ENCODE peak calls at places on chromosomes 4 and X, in four cellular contexts. V is K562, L is GM12878, A is H1. X is an unnamed sample.

GRCh38 chr4:108849611-108850406 is 87.0 kb upstream of the ETNPPL start:
- DNase-seq in V (no peak), L (peak), A (no peak), X (no peak)

GRCh38 chr4:140018931-140019618 is 134.9 kb downstream of the MAML3 start:
- DNase-seq in V (no peak), L (no peak), A (no peak), X (peak)

GRCh38 chrX:150219374-150220185 is 143.5 kb upstream of the MAMLD1 start:
- DNase-seq in V (no peak), L (no peak), A (peak), X (no peak)

GRCh38 chr4:128061566-128062536 is 739 bp downstream of the LARP1B start:
- DNase-seq in V (peak), L (no peak), A (peak), X (peak)

GRCh38 chrX:115251458-115252233 is 17.8 kb upstream of the LRCH2 start:
- DNase-seq in V (no peak), L (no peak), A (no peak), X (no peak)

GRCh38 chr4:2793920-2794706 is 1.2 kb downstream of the SH3BP2 start:
- DNase-seq in V (no peak), L (no peak), A (no peak), X (no peak)

GRCh38 chr4:86376850-86377249 is 17.0 kb upstream of the MAPK10 start:
- DNase-seq in V (no peak), L (no peak), A (no peak), X (no peak)

GRCh38 chr4:101967697-101968346 is 177.3 kb downstream of the BANK1 start:
- DNase-seq in V (no peak), L (no peak), A (no peak), X (no peak)

GRCh38 chrX:18810416-18810815 is 103.0 kb downstream of the PPEF1 start:
- DNase-seq in V (no peak), L (no peak), A (no peak), X (no peak)

GRCh38 chr4:54913751-54914526 is 211.5 kb downstream of the KDR start:
- DNase-seq in V (no peak), L (no peak), A (no peak), X (no peak)

GRCh38 chr4:7725951-7726350 is 213.7 kb downstream of the AFAP1 start:
- DNase-seq in V (no peak), L (no peak), A (no peak), X (no peak)

GRCh38 chr4:6753103-6753560 is 29.4 kb upstream of the KIAA0232 start:
- DNase-seq in V (peak), L (no peak), A (no peak), X (no peak)

GRCh38 chrX:283115-283845 is 2.1 kb downstream of the PLCXD1 start:
- DNase-seq in V (peak), L (peak), A (peak), X (peak)

GRCh38 chr4:61373901-61374611 is 173.9 kb downstream of the ADGRL3 start:
- DNase-seq in V (no peak), L (no peak), A (no peak), X (no peak)
- TF ChIP-seq EGR1 in V (no peak), L (no peak), A (no peak), X (no peak)

DNA sequence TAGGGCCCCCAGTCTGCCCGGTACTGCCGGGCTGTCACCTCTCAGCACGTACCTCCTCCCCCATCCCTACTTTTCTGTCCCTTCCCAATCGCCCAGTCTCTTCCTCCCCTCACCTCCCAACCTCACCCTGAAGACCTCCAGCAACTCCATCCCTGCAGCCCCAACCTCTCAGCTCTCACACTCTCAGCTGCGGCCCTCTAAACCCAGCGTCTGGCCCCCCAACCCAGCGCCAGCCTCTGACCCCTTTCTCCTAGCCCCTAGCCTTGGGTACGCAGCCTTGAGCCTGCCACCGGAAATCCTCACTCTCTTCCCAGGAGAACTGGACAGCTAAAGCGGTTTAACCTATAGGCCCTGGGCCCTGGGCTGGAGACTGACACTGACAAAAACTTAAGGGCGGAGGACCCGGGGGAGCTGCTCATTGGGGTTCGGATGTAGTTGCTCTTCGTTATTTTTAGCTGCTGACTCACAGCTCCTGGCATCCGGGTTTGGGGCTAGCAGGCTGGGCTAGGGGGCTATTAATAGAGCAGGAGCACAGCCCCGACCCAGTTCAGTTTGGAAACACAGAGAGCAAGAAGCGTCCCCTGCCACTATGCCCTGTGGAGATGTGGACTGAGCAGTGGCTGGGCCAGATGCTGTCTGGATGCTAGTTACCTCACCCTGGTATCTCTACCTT is 9.6 kb upstream of the DLG3 start:
- DNase-seq in V (no peak), L (no peak), A (no peak), X (no peak)
- TF ChIP-seq JUND in V (no peak), L (no peak), A (no peak), X (no peak)

DNA sequence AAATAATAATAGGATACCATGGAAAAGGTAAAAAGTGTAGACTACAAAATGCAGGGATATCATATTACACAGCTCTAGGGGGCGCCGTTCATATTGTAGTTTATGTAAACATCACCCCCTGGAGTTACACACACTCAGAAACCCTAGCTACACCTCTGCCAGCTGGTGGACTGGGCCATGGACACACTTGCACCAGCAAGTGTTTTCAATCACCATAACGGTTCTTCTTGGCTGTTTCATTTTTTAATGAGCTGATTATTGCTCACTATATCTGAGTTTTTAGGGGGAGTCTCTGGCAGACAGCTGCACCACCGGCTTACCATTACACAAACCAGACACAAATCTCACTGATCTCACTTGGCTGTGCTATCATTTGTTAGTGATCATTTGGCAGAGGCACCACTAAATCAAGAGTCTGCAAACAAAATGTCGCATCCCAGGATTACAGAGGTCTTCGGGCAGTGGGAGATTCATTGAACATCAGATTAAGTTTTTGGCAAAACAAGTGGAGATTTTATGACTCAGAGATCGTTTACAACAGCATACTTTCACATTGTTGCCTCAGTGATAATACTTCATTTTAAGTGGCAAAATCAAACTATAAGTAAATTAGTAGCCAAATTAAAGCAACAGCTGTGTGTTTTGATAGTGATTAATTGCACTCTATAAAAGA is 185.7 kb downstream of the UNC5C start:
- DNase-seq in V (peak), L (no peak), A (peak), X (peak)
- H2AFZ ChIP-seq in V (peak), L (no peak), A (no peak), X (peak)

GRCh38 chrX:53606456-53606855 is 80.1 kb downstream of the HUWE1 start:
- DNase-seq in V (no peak), L (no peak), A (no peak), X (no peak)
- TF ChIP-seq EGR1 in V (no peak), L (no peak), A (no peak), X (no peak)

DNA sequence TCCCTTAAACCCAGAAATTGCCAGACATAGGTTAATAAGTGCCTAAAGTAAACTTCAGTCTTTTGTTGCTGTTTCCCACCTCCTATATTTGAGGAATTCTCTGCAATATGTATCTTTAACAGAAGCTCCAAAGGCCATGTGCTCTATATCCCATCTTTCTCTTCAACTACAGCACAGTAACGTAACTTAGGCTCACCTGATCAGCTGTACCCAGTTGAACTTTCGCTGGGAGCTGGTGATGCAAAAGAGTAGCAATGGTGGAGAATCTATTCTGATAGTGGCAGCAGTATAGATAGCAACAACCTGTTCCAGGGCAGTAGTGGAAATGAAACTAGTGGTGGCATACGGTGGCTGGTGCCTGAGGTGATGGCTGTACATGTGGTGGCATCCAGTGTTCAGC is 33.2 kb upstream of the YTHDC1 start:
- DNase-seq in V (no peak), L (no peak), A (no peak), X (no peak)
- TF ChIP-seq JUND in V (no peak), L (no peak), A (no peak), X (no peak)

GRCh38 chr4:42710761-42711160 is 53.9 kb upstream of the ATP8A1 start:
- DNase-seq in V (no peak), L (no peak), A (no peak), X (no peak)

GRCh38 chr4:42709392-42710065 is 52.6 kb upstream of the ATP8A1 start:
- DNase-seq in V (no peak), L (no peak), A (no peak), X (no peak)

GRCh38 chr4:42710329-42710728 is 53.4 kb upstream of the ATP8A1 start:
- DNase-seq in V (no peak), L (no peak), A (no peak), X (no peak)

GRCh38 chr4:42706086-42706485 is 49.2 kb upstream of the ATP8A1 start:
- DNase-seq in V (no peak), L (no peak), A (no peak), X (no peak)

DNA sequence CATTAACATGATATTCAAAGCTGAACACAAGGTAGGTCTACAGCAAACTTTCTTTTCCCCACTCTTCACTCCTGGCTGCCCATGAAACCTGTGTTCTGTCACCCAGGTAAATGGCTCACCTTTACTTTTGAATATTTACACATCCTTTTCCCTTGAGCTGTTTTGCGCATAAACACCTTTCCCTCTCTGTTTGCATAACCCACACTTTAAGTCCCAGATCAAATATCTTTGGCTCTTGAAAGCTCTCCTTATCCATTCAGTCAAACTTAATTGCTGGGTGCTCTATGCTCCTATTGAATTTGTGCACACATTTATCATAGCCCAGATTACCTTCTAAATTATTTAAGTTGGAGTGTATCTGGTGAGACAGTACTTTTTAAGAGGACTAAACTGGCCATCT is 51.7 kb upstream of the ATP8A1 start:
- DNase-seq in V (no peak), L (no peak), A (no peak), X (no peak)
- H2AFZ ChIP-seq in V (no peak), L (no peak), A (no peak), X (no peak)

DNA sequence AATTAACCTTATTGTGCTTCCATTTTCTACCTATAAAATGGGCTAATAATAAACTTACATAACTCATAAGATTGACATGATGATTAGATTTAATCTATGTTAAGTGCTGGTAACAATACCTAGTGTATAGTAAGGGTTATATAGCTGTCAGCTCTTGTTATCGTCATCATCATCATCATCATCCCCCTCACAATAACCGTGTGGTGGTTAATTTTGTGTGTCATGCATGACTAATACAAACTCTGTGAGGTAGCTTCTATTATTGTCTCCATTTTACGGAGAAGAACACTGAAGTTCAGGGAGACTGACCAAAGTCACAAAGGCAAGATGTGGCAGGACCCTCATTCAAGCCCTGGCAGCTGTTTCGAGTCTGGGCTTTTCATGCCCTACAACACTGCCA is 211.3 kb downstream of the PALLD start:
- DNase-seq in V (no peak), L (no peak), A (no peak), X (no peak)
- TF ChIP-seq EGR1 in V (no peak), L (no peak), A (no peak), X (no peak)

DNA sequence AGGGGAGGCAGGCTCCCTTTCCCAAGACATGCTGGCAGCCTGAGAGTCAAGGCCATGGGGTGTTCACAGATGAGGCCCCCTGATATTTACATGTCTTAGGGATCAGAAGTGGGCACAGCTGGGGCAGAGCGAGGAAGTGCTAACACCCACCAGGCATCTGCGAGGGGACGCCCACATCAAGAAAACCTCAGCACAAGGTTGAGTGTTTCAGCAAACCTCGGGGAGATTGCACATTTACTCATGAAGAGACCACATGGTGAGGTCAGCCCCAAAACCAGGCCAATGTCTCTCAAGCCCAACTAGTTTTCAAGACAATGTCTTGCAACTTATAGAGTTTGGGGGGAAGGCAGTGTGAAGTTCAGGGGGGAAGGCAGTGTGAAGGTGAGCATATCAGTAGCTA is 55.2 kb downstream of the CLNK start:
- DNase-seq in V (no peak), L (no peak), A (no peak), X (no peak)
- TF ChIP-seq JUND in V (no peak), L (no peak), A (no peak), X (no peak)

GRCh38 chr4:21697583-21697982 is 251.0 kb downstream of the KCNIP4 start:
- DNase-seq in V (no peak), L (no peak), A (peak), X (peak)
- H2AFZ ChIP-seq in V (no peak), L (no peak), A (peak), X (no peak)

DNA sequence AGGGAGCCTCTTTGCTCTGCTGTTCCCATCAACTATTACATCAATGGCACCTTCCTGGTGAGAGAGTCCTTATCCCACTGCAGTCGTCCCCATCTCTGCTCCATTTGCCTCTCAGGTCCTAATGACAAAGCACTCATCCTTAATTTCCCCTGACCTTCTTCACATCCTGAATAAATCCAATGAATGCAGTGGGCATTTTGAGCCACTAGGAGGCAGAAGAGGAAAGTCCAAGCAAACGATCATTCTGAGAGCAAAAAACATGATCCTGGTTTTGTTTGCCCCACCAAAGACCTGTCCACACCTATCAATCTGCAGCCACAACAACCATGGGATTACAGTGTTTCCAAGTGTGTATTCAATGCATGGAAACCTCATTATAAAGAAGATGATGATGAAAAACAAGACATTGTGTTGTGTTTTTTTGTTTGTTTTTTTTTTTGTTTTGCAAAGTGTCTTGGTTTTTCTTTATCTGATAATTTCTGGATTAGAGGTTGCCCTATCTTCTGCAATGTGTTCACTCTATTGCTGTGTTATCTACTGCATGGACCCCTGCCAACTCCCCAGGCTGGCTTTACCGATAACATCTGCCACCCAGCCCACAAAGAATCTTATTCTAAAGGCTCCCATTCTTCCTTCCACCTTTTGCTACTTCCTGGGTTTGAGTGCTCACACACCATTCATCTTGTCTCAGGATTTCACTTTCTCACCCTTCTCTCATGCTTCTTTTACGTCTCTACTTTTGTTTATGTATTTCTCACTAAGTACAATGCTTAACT is 207.2 kb downstream of the NLGN4X start:
- DNase-seq in V (no peak), L (no peak), A (peak), X (no peak)
- TF ChIP-seq EGR1 in V (no peak), L (no peak), A (no peak), X (no peak)

X was measured in HCT116.